ENCODE peak calls at places on chromosome 13, in eight cellular contexts. One of them, this sample, is unnamed.
A peak's percentile ranks its signal among the peaks of the same experiment; 100 is the strongest.

GRCh38 chr13:50353651-50354415 is 338.6 kb downstream of the KCNRG start:
- DNase-seq in OCI-LY7: no peak
- DNase-seq in cardiac muscle cell: no peak
- DNase-seq in neural crest cell: no peak
- DNase-seq in HL-60: peak; percentile 20
- DNase-seq in AG04450: peak; percentile 15
- DNase-seq in IMR-90: peak; percentile 62
- DNase-seq in MM.1S: no peak
- DNase-seq in this sample: no peak

GRCh38 chr13:66700336-66700735 is 529.8 kb downstream of the PCDH9 start:
- DNase-seq in OCI-LY7: no peak
- DNase-seq in cardiac muscle cell: no peak
- DNase-seq in neural crest cell: no peak
- DNase-seq in HL-60: no peak
- DNase-seq in AG04450: no peak
- DNase-seq in IMR-90: no peak
- DNase-seq in MM.1S: no peak
- DNase-seq in this sample: peak; percentile 9

GRCh38 chr13:87206708-87207107 is 464.5 kb upstream of the SLITRK5 start:
- DNase-seq in OCI-LY7: no peak
- DNase-seq in cardiac muscle cell: no peak
- DNase-seq in neural crest cell: no peak
- DNase-seq in HL-60: no peak
- DNase-seq in AG04450: no peak
- DNase-seq in IMR-90: no peak
- DNase-seq in MM.1S: no peak
- DNase-seq in this sample: no peak

GRCh38 chr13:20197361-20197834 is 4.7 kb upstream of the GJB2 start:
- DNase-seq in OCI-LY7: peak; percentile 49
- DNase-seq in cardiac muscle cell: peak; percentile 60
- DNase-seq in neural crest cell: no peak
- DNase-seq in HL-60: no peak
- DNase-seq in AG04450: no peak
- DNase-seq in IMR-90: peak; percentile 56
- DNase-seq in MM.1S: peak; percentile 42
- DNase-seq in this sample: peak; percentile 63

GRCh38 chr13:114106991-114107685 is 25.3 kb downstream of the RASA3 start:
- DNase-seq in OCI-LY7: no peak
- DNase-seq in cardiac muscle cell: no peak
- DNase-seq in neural crest cell: no peak
- DNase-seq in HL-60: no peak
- DNase-seq in AG04450: no peak
- DNase-seq in IMR-90: no peak
- DNase-seq in MM.1S: no peak
- DNase-seq in this sample: no peak

GRCh38 chr13:47455581-47455980 is 545.5 kb downstream of the SUCLA2 start:
- DNase-seq in OCI-LY7: no peak
- DNase-seq in cardiac muscle cell: peak; percentile 23
- DNase-seq in neural crest cell: no peak
- DNase-seq in HL-60: no peak
- DNase-seq in AG04450: no peak
- DNase-seq in IMR-90: no peak
- DNase-seq in MM.1S: no peak
- DNase-seq in this sample: peak; percentile 24

GRCh38 chr13:113545931-113546516 is 38.5 kb upstream of the TFDP1 start:
- DNase-seq in OCI-LY7: no peak
- DNase-seq in cardiac muscle cell: no peak
- DNase-seq in neural crest cell: no peak
- DNase-seq in HL-60: no peak
- DNase-seq in AG04450: no peak
- DNase-seq in IMR-90: no peak
- DNase-seq in MM.1S: no peak
- DNase-seq in this sample: no peak

GRCh38 chr13:67158903-67159302 is 71.2 kb downstream of the PCDH9 start:
- DNase-seq in OCI-LY7: no peak
- DNase-seq in cardiac muscle cell: no peak
- DNase-seq in neural crest cell: no peak
- DNase-seq in HL-60: no peak
- DNase-seq in AG04450: no peak
- DNase-seq in IMR-90: no peak
- DNase-seq in MM.1S: no peak
- DNase-seq in this sample: no peak

GRCh38 chr13:109816979-109817275 is 30.5 kb upstream of the IRS2 start:
- DNase-seq in OCI-LY7: no peak
- DNase-seq in cardiac muscle cell: no peak
- DNase-seq in neural crest cell: no peak
- DNase-seq in HL-60: no peak
- DNase-seq in AG04450: no peak
- DNase-seq in IMR-90: peak; percentile 21
- DNase-seq in MM.1S: no peak
- DNase-seq in this sample: peak; percentile 25

GRCh38 chr13:88704600-88705275 is 1033.6 kb downstream of the SLITRK5 start:
- DNase-seq in OCI-LY7: no peak
- DNase-seq in cardiac muscle cell: peak; percentile 4
- DNase-seq in neural crest cell: no peak
- DNase-seq in HL-60: no peak
- DNase-seq in AG04450: no peak
- DNase-seq in IMR-90: no peak
- DNase-seq in MM.1S: no peak
- DNase-seq in this sample: no peak

GRCh38 chr13:84655677-84656076 is 773.4 kb upstream of the SLITRK1 start:
- DNase-seq in OCI-LY7: no peak
- DNase-seq in cardiac muscle cell: no peak
- DNase-seq in neural crest cell: no peak
- DNase-seq in HL-60: no peak
- DNase-seq in AG04450: no peak
- DNase-seq in IMR-90: peak; percentile 31
- DNase-seq in MM.1S: no peak
- DNase-seq in this sample: peak; percentile 64

GRCh38 chr13:28822161-28822560 is 2.0 kb downstream of the MTUS2 start:
- DNase-seq in OCI-LY7: no peak
- DNase-seq in cardiac muscle cell: no peak
- DNase-seq in neural crest cell: no peak
- DNase-seq in HL-60: no peak
- DNase-seq in AG04450: no peak
- DNase-seq in IMR-90: no peak
- DNase-seq in MM.1S: no peak
- DNase-seq in this sample: no peak

GRCh38 chr13:113942591-113943103 is 31.2 kb downstream of the C13orf46 start:
- DNase-seq in OCI-LY7: no peak
- DNase-seq in cardiac muscle cell: no peak
- DNase-seq in neural crest cell: no peak
- DNase-seq in HL-60: no peak
- DNase-seq in AG04450: no peak
- DNase-seq in IMR-90: no peak
- DNase-seq in MM.1S: no peak
- DNase-seq in this sample: no peak

GRCh38 chr13:65932587-65933239 is 1297.4 kb downstream of the PCDH9 start:
- DNase-seq in OCI-LY7: no peak
- DNase-seq in cardiac muscle cell: no peak
- DNase-seq in neural crest cell: no peak
- DNase-seq in HL-60: no peak
- DNase-seq in AG04450: no peak
- DNase-seq in IMR-90: peak; percentile 7
- DNase-seq in MM.1S: no peak
- DNase-seq in this sample: peak; percentile 40

DNA sequence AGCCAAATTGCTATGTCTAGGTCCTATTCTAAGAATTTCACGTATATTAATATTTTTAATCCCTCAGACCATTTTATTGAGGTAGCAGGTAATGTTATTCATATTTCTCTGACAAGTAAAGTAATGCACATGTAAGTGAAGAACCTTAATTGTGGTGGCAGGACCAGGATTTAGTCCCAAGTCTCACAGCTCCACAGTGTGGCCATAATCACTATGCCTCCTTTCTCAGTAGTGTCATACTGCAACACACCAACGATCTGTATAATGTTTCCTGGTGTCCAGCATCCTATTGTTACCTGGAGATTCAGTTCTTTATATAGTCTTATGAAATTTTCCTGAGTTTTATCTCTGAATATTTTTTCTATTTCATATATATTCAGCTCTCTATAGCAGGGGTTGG is 340.3 kb downstream of the OLFM4 start:
- DNase-seq in OCI-LY7: no peak
- DNase-seq in cardiac muscle cell: no peak
- DNase-seq in neural crest cell: no peak
- DNase-seq in HL-60: no peak
- DNase-seq in AG04450: no peak
- DNase-seq in IMR-90: no peak
- DNase-seq in MM.1S: no peak
- DNase-seq in this sample: no peak
- TF ChIP-seq CTCF in OCI-LY7: no peak
- TF ChIP-seq CTCF in cardiac muscle cell: no peak
- TF ChIP-seq CTCF in neural crest cell: no peak
- TF ChIP-seq CTCF in HL-60: no peak
- TF ChIP-seq CTCF in AG04450: no peak
- TF ChIP-seq CTCF in IMR-90: no peak
- TF ChIP-seq CTCF in MM.1S: no peak
- TF ChIP-seq CTCF in this sample: no peak

GRCh38 chr13:45370922-45371406 is 30.0 kb upstream of the TPT1 start:
- DNase-seq in OCI-LY7: peak; percentile 19
- DNase-seq in cardiac muscle cell: peak; percentile 87
- DNase-seq in neural crest cell: peak; percentile 70
- DNase-seq in HL-60: peak; percentile 52
- DNase-seq in AG04450: peak; percentile 73
- DNase-seq in IMR-90: peak; percentile 84
- DNase-seq in MM.1S: no peak
- DNase-seq in this sample: peak; percentile 74
- TF ChIP-seq CTCF in OCI-LY7: peak; percentile 85
- TF ChIP-seq CTCF in cardiac muscle cell: peak; percentile 94
- TF ChIP-seq CTCF in neural crest cell: peak; percentile 94
- TF ChIP-seq CTCF in HL-60: peak; percentile 77
- TF ChIP-seq CTCF in AG04450: peak; percentile 95
- TF ChIP-seq CTCF in IMR-90: peak; percentile 94
- TF ChIP-seq CTCF in MM.1S: peak; percentile 67
- TF ChIP-seq CTCF in this sample: peak; percentile 96

GRCh38 chr13:105798541-105798940 is 736.9 kb downstream of the EFNB2 start:
- DNase-seq in OCI-LY7: no peak
- DNase-seq in cardiac muscle cell: no peak
- DNase-seq in neural crest cell: no peak
- DNase-seq in HL-60: no peak
- DNase-seq in AG04450: no peak
- DNase-seq in IMR-90: no peak
- DNase-seq in MM.1S: no peak
- DNase-seq in this sample: no peak
- TF ChIP-seq CTCF in OCI-LY7: no peak
- TF ChIP-seq CTCF in cardiac muscle cell: no peak
- TF ChIP-seq CTCF in neural crest cell: no peak
- TF ChIP-seq CTCF in HL-60: no peak
- TF ChIP-seq CTCF in AG04450: no peak
- TF ChIP-seq CTCF in IMR-90: no peak
- TF ChIP-seq CTCF in MM.1S: no peak
- TF ChIP-seq CTCF in this sample: no peak

GRCh38 chr13:74132152-74132767 is 1.9 kb downstream of the KLF12 start:
- DNase-seq in OCI-LY7: peak; percentile 76
- DNase-seq in cardiac muscle cell: no peak
- DNase-seq in neural crest cell: no peak
- DNase-seq in HL-60: no peak
- DNase-seq in AG04450: no peak
- DNase-seq in IMR-90: peak; percentile 39
- DNase-seq in MM.1S: no peak
- DNase-seq in this sample: peak; percentile 25
- TF ChIP-seq CTCF in OCI-LY7: no peak
- TF ChIP-seq CTCF in cardiac muscle cell: no peak
- TF ChIP-seq CTCF in neural crest cell: no peak
- TF ChIP-seq CTCF in HL-60: no peak
- TF ChIP-seq CTCF in AG04450: no peak
- TF ChIP-seq CTCF in IMR-90: no peak
- TF ChIP-seq CTCF in MM.1S: no peak
- TF ChIP-seq CTCF in this sample: no peak

DNA sequence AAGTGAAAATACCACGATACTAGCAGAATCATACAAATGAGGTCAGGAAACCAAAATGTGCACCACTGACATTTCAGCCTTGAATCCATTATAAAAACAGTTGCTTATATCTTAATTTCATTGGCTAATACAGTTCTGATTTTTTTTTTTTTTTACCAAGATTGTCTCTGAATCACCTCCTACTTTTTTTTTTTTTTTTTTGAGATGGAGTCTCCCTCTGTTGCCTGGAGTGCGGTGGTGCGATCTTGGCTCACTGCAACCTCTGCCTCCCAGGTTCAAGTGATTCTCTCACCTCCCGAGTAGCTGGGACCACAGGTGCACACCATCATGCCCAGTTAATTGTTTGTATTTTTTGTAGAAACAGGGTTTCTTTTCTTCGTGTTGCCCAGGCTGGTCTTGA is 270.2 kb downstream of the LMO7 start:
- DNase-seq in OCI-LY7: no peak
- DNase-seq in cardiac muscle cell: no peak
- DNase-seq in neural crest cell: no peak
- DNase-seq in HL-60: no peak
- DNase-seq in AG04450: no peak
- DNase-seq in IMR-90: no peak
- DNase-seq in MM.1S: no peak
- DNase-seq in this sample: no peak
- TF ChIP-seq CTCF in OCI-LY7: no peak
- TF ChIP-seq CTCF in cardiac muscle cell: no peak
- TF ChIP-seq CTCF in neural crest cell: no peak
- TF ChIP-seq CTCF in HL-60: no peak
- TF ChIP-seq CTCF in AG04450: no peak
- TF ChIP-seq CTCF in IMR-90: no peak
- TF ChIP-seq CTCF in MM.1S: no peak
- TF ChIP-seq CTCF in this sample: no peak

GRCh38 chr13:25977671-25978070 is 74.1 kb downstream of the SHISA2 start:
- DNase-seq in OCI-LY7: no peak
- DNase-seq in cardiac muscle cell: no peak
- DNase-seq in neural crest cell: no peak
- DNase-seq in HL-60: no peak
- DNase-seq in AG04450: no peak
- DNase-seq in IMR-90: no peak
- DNase-seq in MM.1S: no peak
- DNase-seq in this sample: no peak

GRCh38 chr13:25982908-25983307 is 68.9 kb downstream of the SHISA2 start:
- DNase-seq in OCI-LY7: no peak
- DNase-seq in cardiac muscle cell: no peak
- DNase-seq in neural crest cell: no peak
- DNase-seq in HL-60: no peak
- DNase-seq in AG04450: no peak
- DNase-seq in IMR-90: no peak
- DNase-seq in MM.1S: no peak
- DNase-seq in this sample: no peak

GRCh38 chr13:25978961-25979360 is 72.9 kb downstream of the SHISA2 start:
- DNase-seq in OCI-LY7: no peak
- DNase-seq in cardiac muscle cell: no peak
- DNase-seq in neural crest cell: no peak
- DNase-seq in HL-60: no peak
- DNase-seq in AG04450: no peak
- DNase-seq in IMR-90: no peak
- DNase-seq in MM.1S: no peak
- DNase-seq in this sample: no peak

GRCh38 chr13:25981060-25981459 is 70.8 kb downstream of the SHISA2 start:
- DNase-seq in OCI-LY7: no peak
- DNase-seq in cardiac muscle cell: no peak
- DNase-seq in neural crest cell: no peak
- DNase-seq in HL-60: no peak
- DNase-seq in AG04450: no peak
- DNase-seq in IMR-90: no peak
- DNase-seq in MM.1S: no peak
- DNase-seq in this sample: no peak

DNA sequence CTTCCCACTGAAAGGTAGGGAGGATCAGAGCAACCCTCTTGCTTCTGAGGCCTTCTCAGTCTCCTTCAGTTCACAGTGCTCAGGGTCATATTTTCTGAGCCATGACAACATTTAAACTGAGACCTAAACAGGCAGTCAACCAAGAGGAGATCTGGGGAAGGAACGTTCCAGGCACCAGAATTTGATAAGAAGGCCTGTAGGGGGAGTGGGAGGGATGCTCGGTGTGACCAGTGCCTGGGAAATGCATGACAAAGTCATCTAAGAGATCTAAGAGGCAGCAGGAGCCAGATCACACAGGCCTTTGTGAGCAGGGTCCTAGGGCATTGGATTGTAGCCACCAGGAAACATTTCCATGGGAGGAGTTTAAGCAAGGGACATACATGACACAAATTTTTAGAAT is 71.6 kb downstream of the SHISA2 start:
- DNase-seq in OCI-LY7: peak; percentile 17
- DNase-seq in cardiac muscle cell: peak; percentile 50
- DNase-seq in neural crest cell: no peak
- DNase-seq in HL-60: no peak
- DNase-seq in AG04450: no peak
- DNase-seq in IMR-90: peak; percentile 3
- DNase-seq in MM.1S: no peak
- DNase-seq in this sample: peak; percentile 26
- TF ChIP-seq CTCF in OCI-LY7: peak; percentile 47
- TF ChIP-seq CTCF in cardiac muscle cell: peak; percentile 39
- TF ChIP-seq CTCF in neural crest cell: peak; percentile 51
- TF ChIP-seq CTCF in HL-60: peak; percentile 12
- TF ChIP-seq CTCF in AG04450: peak; percentile 40
- TF ChIP-seq CTCF in IMR-90: no peak
- TF ChIP-seq CTCF in MM.1S: peak; percentile 3
- TF ChIP-seq CTCF in this sample: peak; percentile 22

This sample was measured in cardiac fibroblast.